ENCODE peak calls at places on chromosomes 7 and 10, in seven cellular contexts. X is renal cortical epithelial cell, Z is NCI-H524, O is NCI-H526 treated with DMSO at 0.1 percent for 48 hours, L is left colon, K is left ventricle myocardium inferior, D is lower lobe of right lung. I is an unnamed sample.

GRCh38 chr7:154699421-154699820 is 303.5 kb downstream of the PAXIP1 start:
- DNase-seq in X (peak), Z (no peak), O (no peak), L (no peak), K (no peak), D (no peak), I (no peak)

GRCh38 chr7:39688611-39689485 is 65.5 kb downstream of the RALA start:
- DNase-seq in X (peak), Z (no peak), O (no peak), L (no peak), K (no peak), D (no peak), I (no peak)

GRCh38 chr7:156518466-156518865 is 122.1 kb upstream of the RNF32 start:
- DNase-seq in X (no peak), Z (no peak), O (no peak), L (no peak), K (no peak), D (no peak), I (no peak)

GRCh38 chr10:24891823-24892222 is 60.6 kb downstream of the PRTFDC1 start:
- DNase-seq in X (peak), Z (no peak), O (no peak), L (no peak), K (no peak), D (no peak), I (no peak)

GRCh38 chr7:129502708-129503685 is 666 bp downstream of the SMKR1 start:
- DNase-seq in X (no peak), Z (peak), O (no peak), L (no peak), K (no peak), D (no peak), I (no peak)

GRCh38 chr7:117480978-117481377 is 1.2 kb downstream of the CFTR start:
- DNase-seq in X (peak), Z (no peak), O (no peak), L (no peak), K (no peak), D (no peak), I (no peak)

GRCh38 chr10:84541289-84541637 is 212.9 kb downstream of the CCSER2 start:
- DNase-seq in X (no peak), Z (peak), O (no peak), L (no peak), K (no peak), D (no peak), I (no peak)

GRCh38 chr10:109961181-109962001 is 38.1 kb upstream of the XPNPEP1 start:
- DNase-seq in X (no peak), Z (peak), O (no peak), L (peak), K (no peak), D (no peak), I (no peak)

GRCh38 chr10:60707841-60708240 is 70.4 kb upstream of the CDK1 start:
- DNase-seq in X (no peak), Z (no peak), O (no peak), L (no peak), K (no peak), D (no peak), I (no peak)

GRCh38 chr7:37683263-37684120 is at the start of gene GPR141:
- DNase-seq in X (peak), Z (no peak), O (peak), L (no peak), K (no peak), D (no peak), I (no peak)